ENCODE peak calls at places on chromosome 4, in ten cellular contexts. R is renal cortical epithelial cell, E is mesothelial cell of epicardium, T is RPMI7951, Z is Peyer's patch, H is A172, M is transverse colon, I is activated gamma-delta T cell, J is posterior cingulate gyrus, V is NB4. P is an unnamed sample.

GRCh38 chr4:173208420-173208819 is 39.8 kb downstream of the GALNT7 start:
- DNase-seq in R (no peak), E (no peak), T (no peak), Z (no peak), H (no peak), M (no peak), I (no peak), J (no peak), V (no peak), P (no peak)

GRCh38 chr4:17064959-17065358 is 166.5 kb upstream of the LDB2 start:
- DNase-seq in R (no peak), E (no peak), T (no peak), Z (no peak), H (no peak), M (no peak), I (no peak), J (no peak), V (no peak), P (no peak)

GRCh38 chr4:26105815-26106699 is 192.0 kb downstream of the SMIM20 start:
- DNase-seq in R (peak; percentile 85), E (no peak), T (peak; percentile 70), Z (no peak), H (peak; percentile 59), M (no peak), I (no peak), J (no peak), V (no peak), P (no peak)

GRCh38 chr4:16659120-16659519 is 239.3 kb downstream of the LDB2 start:
- DNase-seq in R (peak; percentile 16), E (no peak), T (no peak), Z (no peak), H (no peak), M (no peak), I (no peak), J (no peak), V (no peak), P (no peak)

GRCh38 chr4:86957214-86957613 is 22.4 kb downstream of the AFF1 start:
- DNase-seq in R (peak; percentile 57), E (no peak), T (no peak), Z (no peak), H (peak; percentile 32), M (no peak), I (no peak), J (no peak), V (peak; percentile 39), P (no peak)

GRCh38 chr4:189202869-189203271 is 737.8 kb upstream of the FRG1 start:
- DNase-seq in R (peak; percentile 47), E (no peak), T (peak; percentile 23), Z (no peak), H (peak; percentile 41), M (no peak), I (no peak), J (no peak), V (peak; percentile 57), P (no peak)

GRCh38 chr4:184763150-184763780 is 29.4 kb upstream of the CENPU start:
- DNase-seq in R (no peak), E (no peak), T (no peak), Z (no peak), H (no peak), M (peak; percentile 28), I (no peak), J (no peak), V (no peak), P (no peak)

GRCh38 chr4:184165291-184165690 is 52.4 kb downstream of the ENPP6 start:
- DNase-seq in R (peak; percentile 26), E (no peak), T (peak; percentile 4), Z (no peak), H (peak; percentile 65), M (no peak), I (no peak), J (no peak), V (peak; percentile 6), P (no peak)

GRCh38 chr4:85565761-85566480 is 91.0 kb downstream of the ARHGAP24 start:
- DNase-seq in R (peak; percentile 10), E (no peak), T (no peak), Z (no peak), H (no peak), M (no peak), I (no peak), J (no peak), V (no peak), P (no peak)

GRCh38 chr4:26525136-26525535 is 34.9 kb upstream of the CCKAR start:
- DNase-seq in R (peak; percentile 89), E (no peak), T (peak; percentile 41), Z (no peak), H (peak; percentile 34), M (no peak), I (no peak), J (no peak), V (no peak), P (no peak)

GRCh38 chr4:108126806-108127205 is 41.9 kb downstream of the LEF1 start:
- DNase-seq in R (no peak), E (no peak), T (no peak), Z (no peak), H (no peak), M (no peak), I (no peak), J (no peak), V (no peak), P (no peak)

GRCh38 chr4:117700111-117700892 is 334.0 kb upstream of the NDST3 start:
- DNase-seq in R (peak; percentile 13), E (no peak), T (no peak), Z (no peak), H (peak; percentile 1), M (no peak), I (no peak), J (no peak), V (peak; percentile 28), P (no peak)

GRCh38 chr4:87317527-87317926 is 5.2 kb downstream of the HSD17B13 start:
- DNase-seq in R (peak; percentile 49), E (no peak), T (no peak), Z (no peak), H (no peak), M (no peak), I (no peak), J (no peak), V (no peak), P (no peak)

GRCh38 chr4:121100093-121100775 is 27.9 kb upstream of the NDNF start:
- DNase-seq in R (no peak), E (no peak), T (no peak), Z (no peak), H (no peak), M (no peak), I (no peak), J (no peak), V (no peak), P (no peak)

GRCh38 chr4:124785645-124786044 is 73.1 kb upstream of the ANKRD50 start:
- DNase-seq in R (no peak), E (no peak), T (no peak), Z (no peak), H (no peak), M (no peak), I (no peak), J (no peak), V (no peak), P (no peak)

GRCh38 chr4:2071252-2071911 is 12.3 kb downstream of the NAT8L start:
- DNase-seq in R (no peak), E (no peak), T (no peak), Z (no peak), H (no peak), M (no peak), I (no peak), J (peak; percentile 76), V (no peak), P (no peak)

GRCh38 chr4:69787879-69788278 is 27.5 kb upstream of the SULT1B1 start:
- DNase-seq in R (no peak), E (no peak), T (no peak), Z (no peak), H (no peak), M (no peak), I (no peak), J (no peak), V (no peak), P (no peak)

GRCh38 chr4:155588437-155588836 is 78.2 kb upstream of the GUCY1A1 start:
- DNase-seq in R (no peak), E (no peak), T (no peak), Z (no peak), H (no peak), M (no peak), I (no peak), J (no peak), V (no peak), P (no peak)